ENCODE peak calls at places on chromosomes 5 and 9, in five cellular contexts. R, C, S, M and G are unnamed samples.

GRCh38 chr5:119032653-119033052 is 38.2 kb upstream of the DMXL1 start:
- DNase-seq in M (no peak), C (no peak), S (no peak), R (no peak), G (no peak)

GRCh38 chr9:76371901-76372300 is 22.3 kb downstream of the RFK start:
- DNase-seq in R (no peak), M (no peak), C (no peak), S (no peak), G (no peak)

GRCh38 chr5:14168139-14168792 is 25.1 kb downstream of the TRIO start:
- DNase-seq in M (no peak), C (no peak), S (no peak), R (no peak), G (no peak)

GRCh38 chr9:38017149-38017884 is 51.7 kb downstream of the SHB start:
- DNase-seq in C (no peak), R (no peak), S (no peak), M (peak), G (peak)

GRCh38 chr5:66655395-66656324 is 59.5 kb downstream of the MAST4 start:
- DNase-seq in C (no peak), S (no peak), M (no peak), R (no peak), G (no peak)

GRCh38 chr9:81801190-81801589 is 111.8 kb upstream of the TLE1 start:
- DNase-seq in C (no peak), S (no peak), R (no peak), M (no peak), G (peak)

GRCh38 chr9:114869845-114870244 is 60.5 kb downstream of the TNFSF8 start:
- DNase-seq in C (no peak), S (no peak), R (no peak), M (no peak), G (no peak)

GRCh38 chr9:84699897-84700395 is 30.4 kb downstream of the NTRK2 start:
- DNase-seq in C (no peak), S (no peak), M (no peak), R (no peak), G (no peak)

GRCh38 chr9:87108639-87109038 is 161.3 kb upstream of the GAS1 start:
- DNase-seq in R (no peak), S (no peak), C (no peak), M (no peak), G (no peak)

GRCh38 chr5:126976520-126977172 is 53.7 kb downstream of the MARCHF3 start:
- DNase-seq in M (no peak), S (no peak), C (no peak), R (no peak), G (no peak)

GRCh38 chr9:111037744-111038335 is 430 bp downstream of the LPAR1 start:
- DNase-seq in C (no peak), S (no peak), R (no peak), M (no peak), G (no peak)

GRCh38 chr5:119070578-119070827 is 384 bp upstream of the DMXL1 start:
- DNase-seq in S (no peak), M (peak), R (peak), C (no peak), G (no peak)

GRCh38 chr9:16329699-16330113 is 540.8 kb downstream of the BNC2 start:
- DNase-seq in M (no peak), C (no peak), R (no peak), S (no peak), G (no peak)

GRCh38 chr9:2934241-2934650 is 90.4 kb upstream of the PUM3 start:
- DNase-seq in C (no peak), S (no peak), R (no peak), M (no peak), G (no peak)

GRCh38 chr5:132641241-132641723 is 16.7 kb upstream of the IL13 start:
- DNase-seq in M (no peak), S (no peak), C (no peak), R (no peak), G (no peak)

GRCh38 chr5:177403194-177403825 is 2.8 kb upstream of the PFN3 start:
- DNase-seq in M (no peak), S (no peak), R (peak), C (peak), G (no peak)

GRCh38 chr9:38251036-38251335 is 141.5 kb upstream of the ALDH1B1 start:
- DNase-seq in M (no peak), R (no peak), S (no peak), C (no peak), G (no peak)

GRCh38 chr5:174990909-174991308 is 266.5 kb downstream of the MSX2 start:
- DNase-seq in M (no peak), R (no peak), S (no peak), C (no peak), G (no peak)

GRCh38 chr5:10297646-10298204 is 10.0 kb downstream of the CMBL start:
- DNase-seq in R (no peak), C (no peak), S (no peak), M (no peak), G (no peak)

GRCh38 chr9:93572636-93573035 is 3.7 kb upstream of the PHF2 start:
- DNase-seq in S (no peak), M (no peak), R (no peak), C (no peak), G (no peak)

GRCh38 chr5:164370841-164371240 is 865.4 kb downstream of the MAT2B start:
- DNase-seq in M (no peak), R (no peak), C (no peak), S (no peak), G (no peak)

GRCh38 chr5:166716856-166717492 is 1574.5 kb upstream of the WWC1 start:
- DNase-seq in M (no peak), S (no peak), C (no peak), R (no peak), G (no peak)

GRCh38 chr5:33310471-33310870 is 130.3 kb upstream of the TARS1 start:
- DNase-seq in R (no peak), S (no peak), M (peak), C (no peak), G (no peak)

GRCh38 chr9:5205071-5205470 is 19.6 kb upstream of the INSL6 start:
- DNase-seq in C (no peak), M (no peak), R (no peak), S (no peak), G (no peak)

GRCh38 chr9:6938873-6939272 is 181.1 kb downstream of the KDM4C start:
- DNase-seq in M (no peak), S (no peak), R (no peak), C (no peak), G (no peak)

GRCh38 chr9:37417252-37417803 is 5.2 kb upstream of the GRHPR start:
- DNase-seq in M (no peak), R (no peak), C (no peak), S (no peak), G (no peak)

GRCh38 chr5:55671975-55672374 is 40.1 kb downstream of the SLC38A9 start:
- DNase-seq in S (no peak), M (no peak), C (no peak), R (no peak), G (no peak)

GRCh38 chr5:65832152-65832551 is 94.2 kb upstream of the ERBIN start:
- DNase-seq in R (no peak), C (no peak), S (no peak), M (no peak), G (no peak)

GRCh38 chr9:613771-614347 is 227.6 kb upstream of the DMRT1 start:
- DNase-seq in C (no peak), M (peak), R (no peak), S (peak), G (peak)

GRCh38 chr5:123813937-123814624 is 302.1 kb downstream of the CSNK1G3 start:
- DNase-seq in C (no peak), R (no peak), M (peak), S (no peak), G (no peak)

GRCh38 chr5:56581426-56581825 is 233.9 kb upstream of the MAP3K1 start:
- DNase-seq in R (no peak), S (no peak), M (no peak), C (no peak), G (no peak)

GRCh38 chr9:126028746-126029145 is 281.6 kb downstream of the PBX3 start:
- DNase-seq in M (no peak), R (no peak), C (no peak), S (no peak), G (no peak)

GRCh38 chr5:148583421-148583965 is 70.8 kb downstream of the HTR4 start:
- DNase-seq in S (no peak), R (no peak), M (no peak), C (no peak), G (no peak)